ENCODE peak calls at places on chromosomes 4 and X, in nine cellular contexts. One of them, this sample, is unnamed.

GRCh38 chr4:153616005-153616555 is 68.0 kb upstream of the TLR2 start:
- DNase-seq in fibroblast of the aortic adventitia: peak
- DNase-seq in NB4: no peak
- DNase-seq in NCI-H748 treated with DMSO at 0.1 percent for 48 hours: no peak
- DNase-seq in sciatic nerve: no peak
- DNase-seq in activated CD8-positive, alpha-beta memory T cell treated with anti-CD3 and anti-CD28 coated beads for 24 hours: peak
- DNase-seq in mucosa of gallbladder: no peak
- DNase-seq in neuronal stem cell: no peak
- DNase-seq in iris pigment epithelial cell: peak
- DNase-seq in this sample: no peak

GRCh38 chrX:40172169-40172979 is 74.6 kb upstream of the BCOR start:
- DNase-seq in mucosa of gallbladder: peak
- DNase-seq in sciatic nerve: no peak
- DNase-seq in NB4: peak
- DNase-seq in neuronal stem cell: no peak
- DNase-seq in activated CD8-positive, alpha-beta memory T cell treated with anti-CD3 and anti-CD28 coated beads for 24 hours: peak
- DNase-seq in fibroblast of the aortic adventitia: peak
- DNase-seq in iris pigment epithelial cell: peak
- DNase-seq in NCI-H748 treated with DMSO at 0.1 percent for 48 hours: no peak
- DNase-seq in this sample: no peak

GRCh38 chr4:20075479-20075878 is 176.2 kb upstream of the SLIT2 start:
- DNase-seq in iris pigment epithelial cell: no peak
- DNase-seq in mucosa of gallbladder: no peak
- DNase-seq in NB4: no peak
- DNase-seq in fibroblast of the aortic adventitia: peak
- DNase-seq in neuronal stem cell: no peak
- DNase-seq in sciatic nerve: no peak
- DNase-seq in NCI-H748 treated with DMSO at 0.1 percent for 48 hours: no peak
- DNase-seq in activated CD8-positive, alpha-beta memory T cell treated with anti-CD3 and anti-CD28 coated beads for 24 hours: no peak
- DNase-seq in this sample: no peak

GRCh38 chr4:5469151-5469775 is 239.1 kb downstream of the EVC2 start:
- DNase-seq in fibroblast of the aortic adventitia: no peak
- DNase-seq in sciatic nerve: no peak
- DNase-seq in mucosa of gallbladder: no peak
- DNase-seq in iris pigment epithelial cell: no peak
- DNase-seq in NB4: no peak
- DNase-seq in neuronal stem cell: no peak
- DNase-seq in activated CD8-positive, alpha-beta memory T cell treated with anti-CD3 and anti-CD28 coated beads for 24 hours: no peak
- DNase-seq in NCI-H748 treated with DMSO at 0.1 percent for 48 hours: no peak
- DNase-seq in this sample: no peak

GRCh38 chr4:182671749-182672148 is 245.4 kb downstream of the DCTD start:
- DNase-seq in activated CD8-positive, alpha-beta memory T cell treated with anti-CD3 and anti-CD28 coated beads for 24 hours: no peak
- DNase-seq in mucosa of gallbladder: no peak
- DNase-seq in iris pigment epithelial cell: no peak
- DNase-seq in NB4: no peak
- DNase-seq in NCI-H748 treated with DMSO at 0.1 percent for 48 hours: no peak
- DNase-seq in neuronal stem cell: no peak
- DNase-seq in fibroblast of the aortic adventitia: no peak
- DNase-seq in sciatic nerve: no peak
- DNase-seq in this sample: no peak

GRCh38 chr4:150259861-150260567 is 181.8 kb downstream of the DCLK2 start:
- DNase-seq in NB4: no peak
- DNase-seq in mucosa of gallbladder: peak
- DNase-seq in neuronal stem cell: no peak
- DNase-seq in sciatic nerve: no peak
- DNase-seq in activated CD8-positive, alpha-beta memory T cell treated with anti-CD3 and anti-CD28 coated beads for 24 hours: no peak
- DNase-seq in iris pigment epithelial cell: no peak
- DNase-seq in fibroblast of the aortic adventitia: no peak
- DNase-seq in NCI-H748 treated with DMSO at 0.1 percent for 48 hours: no peak
- DNase-seq in this sample: no peak

GRCh38 chr4:37970702-37971101 is 10.5 kb downstream of the PTTG2 start:
- DNase-seq in NCI-H748 treated with DMSO at 0.1 percent for 48 hours: no peak
- DNase-seq in activated CD8-positive, alpha-beta memory T cell treated with anti-CD3 and anti-CD28 coated beads for 24 hours: peak
- DNase-seq in mucosa of gallbladder: peak
- DNase-seq in iris pigment epithelial cell: peak
- DNase-seq in NB4: peak
- DNase-seq in fibroblast of the aortic adventitia: peak
- DNase-seq in sciatic nerve: peak
- DNase-seq in neuronal stem cell: no peak
- DNase-seq in this sample: no peak

GRCh38 chr4:2417196-2417764 is 1.2 kb downstream of the ZFYVE28 start:
- DNase-seq in mucosa of gallbladder: no peak
- DNase-seq in NCI-H748 treated with DMSO at 0.1 percent for 48 hours: no peak
- DNase-seq in sciatic nerve: no peak
- DNase-seq in iris pigment epithelial cell: peak
- DNase-seq in activated CD8-positive, alpha-beta memory T cell treated with anti-CD3 and anti-CD28 coated beads for 24 hours: peak
- DNase-seq in fibroblast of the aortic adventitia: no peak
- DNase-seq in neuronal stem cell: no peak
- DNase-seq in NB4: no peak
- DNase-seq in this sample: no peak

GRCh38 chrX:11423362-11423818 is 130.2 kb downstream of the AMELX start:
- DNase-seq in iris pigment epithelial cell: peak
- DNase-seq in sciatic nerve: no peak
- DNase-seq in neuronal stem cell: no peak
- DNase-seq in mucosa of gallbladder: no peak
- DNase-seq in NCI-H748 treated with DMSO at 0.1 percent for 48 hours: no peak
- DNase-seq in activated CD8-positive, alpha-beta memory T cell treated with anti-CD3 and anti-CD28 coated beads for 24 hours: no peak
- DNase-seq in fibroblast of the aortic adventitia: peak
- DNase-seq in NB4: peak
- DNase-seq in this sample: no peak

GRCh38 chrX:134782796-134783195 is 124.5 kb upstream of the PLAC1 start:
- DNase-seq in sciatic nerve: no peak
- DNase-seq in NB4: peak
- DNase-seq in mucosa of gallbladder: no peak
- DNase-seq in fibroblast of the aortic adventitia: peak
- DNase-seq in iris pigment epithelial cell: peak
- DNase-seq in neuronal stem cell: no peak
- DNase-seq in activated CD8-positive, alpha-beta memory T cell treated with anti-CD3 and anti-CD28 coated beads for 24 hours: no peak
- DNase-seq in NCI-H748 treated with DMSO at 0.1 percent for 48 hours: no peak
- DNase-seq in this sample: no peak

GRCh38 chr4:114780205-114780604 is 181.6 kb downstream of the UGT8 start:
- DNase-seq in activated CD8-positive, alpha-beta memory T cell treated with anti-CD3 and anti-CD28 coated beads for 24 hours: no peak
- DNase-seq in neuronal stem cell: peak
- DNase-seq in mucosa of gallbladder: peak
- DNase-seq in sciatic nerve: no peak
- DNase-seq in NCI-H748 treated with DMSO at 0.1 percent for 48 hours: peak
- DNase-seq in fibroblast of the aortic adventitia: no peak
- DNase-seq in iris pigment epithelial cell: peak
- DNase-seq in NB4: peak
- DNase-seq in this sample: no peak

GRCh38 chr4:1249731-1250526 is 999 bp upstream of the CTBP1 start:
- DNase-seq in sciatic nerve: peak
- DNase-seq in fibroblast of the aortic adventitia: peak
- DNase-seq in NB4: no peak
- DNase-seq in mucosa of gallbladder: no peak
- DNase-seq in activated CD8-positive, alpha-beta memory T cell treated with anti-CD3 and anti-CD28 coated beads for 24 hours: no peak
- DNase-seq in neuronal stem cell: no peak
- DNase-seq in iris pigment epithelial cell: peak
- DNase-seq in NCI-H748 treated with DMSO at 0.1 percent for 48 hours: no peak
- DNase-seq in this sample: no peak

GRCh38 chrX:119899125-119899524 is 3.4 kb downstream of the AKAP14 start:
- DNase-seq in fibroblast of the aortic adventitia: no peak
- DNase-seq in mucosa of gallbladder: no peak
- DNase-seq in sciatic nerve: peak
- DNase-seq in activated CD8-positive, alpha-beta memory T cell treated with anti-CD3 and anti-CD28 coated beads for 24 hours: no peak
- DNase-seq in iris pigment epithelial cell: no peak
- DNase-seq in neuronal stem cell: no peak
- DNase-seq in NCI-H748 treated with DMSO at 0.1 percent for 48 hours: no peak
- DNase-seq in NB4: peak
- DNase-seq in this sample: no peak

GRCh38 chr4:186260117-186260503 is 5.9 kb upstream of the F11 start:
- DNase-seq in NB4: no peak
- DNase-seq in iris pigment epithelial cell: no peak
- DNase-seq in fibroblast of the aortic adventitia: no peak
- DNase-seq in activated CD8-positive, alpha-beta memory T cell treated with anti-CD3 and anti-CD28 coated beads for 24 hours: no peak
- DNase-seq in mucosa of gallbladder: peak
- DNase-seq in NCI-H748 treated with DMSO at 0.1 percent for 48 hours: no peak
- DNase-seq in sciatic nerve: no peak
- DNase-seq in neuronal stem cell: no peak
- DNase-seq in this sample: no peak

This sample was measured in neural crest cell.